ENCODE peak calls at places on chromosomes 13 and 19, in nine cellular contexts. Z is Calu3, N is GM12891, B is psoas muscle, H is astrocyte of the spinal cord, R is sigmoid colon, A is H4, C is fibroblast of the conjunctiva, K is foreskin fibroblast. M is an unnamed sample.

GRCh38 chr13:107339209-107339608 is 771.3 kb upstream of the ARGLU1 start:
- DNase-seq in Z (no peak), N (no peak), B (no peak), H (peak), R (no peak), A (peak), C (no peak), K (no peak), M (no peak)

GRCh38 chr13:98771838-98772611 is 19.6 kb upstream of the SLC15A1 start:
- DNase-seq in Z (no peak), N (no peak), B (no peak), H (no peak), R (no peak), A (no peak), C (no peak), K (no peak), M (no peak)

GRCh38 chr13:20358022-20358421 is 125.9 kb upstream of the GJB6 start:
- DNase-seq in Z (no peak), N (no peak), B (no peak), H (no peak), R (no peak), A (no peak), C (no peak), K (no peak), M (no peak)

GRCh38 chr19:32642771-32643170 is 32.2 kb downstream of the ANKRD27 start:
- DNase-seq in Z (no peak), N (no peak), B (no peak), H (no peak), R (no peak), A (no peak), C (no peak), K (no peak), M (no peak)

GRCh38 chr19:49059056-49059455 is 1.5 kb upstream of the CGB7 start:
- DNase-seq in Z (no peak), N (no peak), B (no peak), H (no peak), R (no peak), A (no peak), C (no peak), K (no peak), M (no peak)

GRCh38 chr19:3687774-3688706 is 12.2 kb downstream of the PIP5K1C start:
- DNase-seq in Z (no peak), N (peak), B (no peak), H (no peak), R (no peak), A (no peak), C (no peak), K (no peak), M (no peak)

GRCh38 chr19:8578642-8579265 is 1.5 kb upstream of the MYO1F start:
- DNase-seq in Z (peak), N (peak), B (peak), H (peak), R (peak), A (peak), C (no peak), K (no peak), M (peak)

GRCh38 chr13:87884874-87885273 is 213.7 kb downstream of the SLITRK5 start:
- DNase-seq in Z (no peak), N (no peak), B (no peak), H (peak), R (no peak), A (peak), C (no peak), K (no peak), M (no peak)

GRCh38 chr19:50817941-50818858 is 5.4 kb downstream of the KLK1 start:
- DNase-seq in Z (peak), N (peak), B (peak), H (no peak), R (no peak), A (no peak), C (no peak), K (peak), M (peak)

GRCh38 chr13:21055016-21055415 is 6.4 kb downstream of the LATS2 start:
- DNase-seq in Z (no peak), N (no peak), B (no peak), H (no peak), R (no peak), A (no peak), C (no peak), K (no peak), M (no peak)

GRCh38 chr13:36029171-36029570 is 102.0 kb downstream of the DCLK1 start:
- DNase-seq in Z (no peak), N (no peak), B (no peak), H (peak), R (no peak), A (peak), C (no peak), K (no peak), M (peak)

GRCh38 chr13:70964124-70964523 is 855.9 kb upstream of the KLHL1 start:
- DNase-seq in Z (peak), N (no peak), B (no peak), H (no peak), R (no peak), A (peak), C (no peak), K (no peak), M (no peak)

GRCh38 chr13:33259296-33259695 is 26.3 kb downstream of the STARD13 start:
- DNase-seq in Z (no peak), N (no peak), B (no peak), H (no peak), R (no peak), A (no peak), C (no peak), K (no peak), M (no peak)

GRCh38 chr19:4713384-4713951 is 10.2 kb downstream of the DPP9 start:
- DNase-seq in Z (peak), N (no peak), B (peak), H (peak), R (peak), A (peak), C (peak), K (peak), M (peak)

GRCh38 chr19:57708641-57709354 is at the start of gene ZNF154:
- DNase-seq in Z (no peak), N (peak), B (peak), H (peak), R (peak), A (no peak), C (peak), K (peak), M (no peak)

GRCh38 chr13:45280751-45281634 is 60.0 kb downstream of the TPT1 start:
- DNase-seq in Z (peak), N (peak), B (peak), H (peak), R (peak), A (peak), C (peak), K (peak), M (peak)

GRCh38 chr19:44955500-44956439 is 590 bp downstream of the CLPTM1 start:
- DNase-seq in Z (no peak), N (no peak), B (no peak), H (no peak), R (no peak), A (no peak), C (no peak), K (no peak), M (no peak)

GRCh38 chr19:46118136-46118535 is 6.4 kb downstream of the IGFL3 start:
- DNase-seq in Z (no peak), N (no peak), B (no peak), H (peak), R (no peak), A (no peak), C (no peak), K (no peak), M (no peak)

GRCh38 chr19:49738242-49738641 is 24.9 kb downstream of the TSKS start:
- DNase-seq in Z (no peak), N (no peak), B (no peak), H (no peak), R (no peak), A (no peak), C (no peak), K (no peak), M (no peak)

GRCh38 chr13:106276876-106277275 is 258.6 kb downstream of the EFNB2 start:
- DNase-seq in Z (no peak), N (no peak), B (no peak), H (peak), R (no peak), A (no peak), C (no peak), K (no peak), M (peak)

GRCh38 chr19:58227964-58228583 is 640 bp upstream of the ZNF544 start:
- DNase-seq in Z (no peak), N (no peak), B (no peak), H (no peak), R (no peak), A (no peak), C (no peak), K (no peak), M (no peak)

GRCh38 chr19:3041756-3042517 is 12.9 kb upstream of the TLE2 start:
- DNase-seq in Z (no peak), N (no peak), B (no peak), H (no peak), R (no peak), A (no peak), C (no peak), K (no peak), M (no peak)

GRCh38 chr13:106241974-106242373 is 293.5 kb downstream of the EFNB2 start:
- DNase-seq in Z (no peak), N (no peak), B (no peak), H (no peak), R (no peak), A (no peak), C (no peak), K (no peak), M (no peak)

GRCh38 chr13:23792680-23793079 is 96.5 kb downstream of the MIPEP start:
- DNase-seq in Z (no peak), N (no peak), B (no peak), H (no peak), R (no peak), A (no peak), C (no peak), K (no peak), M (peak)

GRCh38 chr13:103908274-103908673 is 842.1 kb upstream of the SLC10A2 start:
- DNase-seq in Z (no peak), N (no peak), B (no peak), H (no peak), R (no peak), A (no peak), C (no peak), K (no peak), M (no peak)

GRCh38 chr13:41137951-41138350 is 5.3 kb upstream of the KBTBD6 start:
- DNase-seq in Z (no peak), N (no peak), B (no peak), H (peak), R (no peak), A (peak), C (no peak), K (peak), M (peak)

GRCh38 chr19:56866563-56866962 is 26.0 kb upstream of the PEG3 start:
- DNase-seq in Z (no peak), N (no peak), B (no peak), H (no peak), R (no peak), A (no peak), C (no peak), K (no peak), M (no peak)

GRCh38 chr19:3289971-3290569 is 65.6 kb downstream of the CELF5 start:
- DNase-seq in Z (no peak), N (no peak), B (no peak), H (no peak), R (no peak), A (no peak), C (no peak), K (no peak), M (no peak)

GRCh38 chr19:14168993-14169392 is 32.6 kb upstream of the ASF1B start:
- DNase-seq in Z (no peak), N (no peak), B (no peak), H (no peak), R (no peak), A (no peak), C (no peak), K (no peak), M (no peak)

GRCh38 chr19:13884726-13885591 is 8.0 kb downstream of the NANOS3 start:
- DNase-seq in Z (no peak), N (no peak), B (no peak), H (no peak), R (no peak), A (no peak), C (no peak), K (no peak), M (no peak)

GRCh38 chr13:109587689-109588088 is 198.7 kb downstream of the IRS2 start:
- DNase-seq in Z (no peak), N (no peak), B (no peak), H (no peak), R (no peak), A (no peak), C (no peak), K (no peak), M (no peak)

GRCh38 chr13:45500492-45501174 is 35.9 kb downstream of the COG3 start:
- DNase-seq in Z (peak), N (no peak), B (no peak), H (peak), R (no peak), A (peak), C (peak), K (peak), M (peak)

GRCh38 chr13:75255653-75256052 is 226.3 kb downstream of the TBC1D4 start:
- DNase-seq in Z (no peak), N (no peak), B (no peak), H (no peak), R (no peak), A (no peak), C (no peak), K (no peak), M (no peak)

GRCh38 chr13:73300718-73301425 is 242.1 kb downstream of the KLF5 start:
- DNase-seq in Z (no peak), N (no peak), B (no peak), H (no peak), R (no peak), A (no peak), C (no peak), K (no peak), M (no peak)

GRCh38 chr19:3178973-3179738 is 587 bp downstream of the S1PR4 start:
- DNase-seq in Z (no peak), N (no peak), B (no peak), H (no peak), R (no peak), A (no peak), C (no peak), K (no peak), M (no peak)

GRCh38 chr19:48417436-48417835 is 24.0 kb downstream of the GRIN2D start:
- DNase-seq in Z (no peak), N (no peak), B (no peak), H (no peak), R (no peak), A (no peak), C (no peak), K (no peak), M (no peak)

GRCh38 chr19:42325896-42326771 is 699 bp downstream of the MEGF8 start:
- DNase-seq in Z (peak), N (no peak), B (peak), H (no peak), R (no peak), A (no peak), C (no peak), K (no peak), M (no peak)